ENCODE peak calls at places on chromosome 13, in five cellular contexts. One of them, this sample, is unnamed.

GRCh38 chr13:92951273-92951820 is 275.3 kb upstream of the GPC6 start:
- DNase-seq in small intestine: no peak
- DNase-seq in ascending aorta: no peak
- DNase-seq in trophoblast cell: no peak
- DNase-seq in fibroblast of lung: no peak
- DNase-seq in this sample: no peak

GRCh38 chr13:30289533-30289932 is 17.8 kb downstream of the KATNAL1 start:
- DNase-seq in small intestine: no peak
- DNase-seq in ascending aorta: no peak
- DNase-seq in trophoblast cell: no peak
- DNase-seq in fibroblast of lung: no peak
- DNase-seq in this sample: no peak

GRCh38 chr13:48156466-48156865 is 61.6 kb upstream of the MED4 start:
- DNase-seq in small intestine: peak
- DNase-seq in ascending aorta: no peak
- DNase-seq in trophoblast cell: peak
- DNase-seq in fibroblast of lung: no peak
- DNase-seq in this sample: peak

GRCh38 chr13:112655898-112656297 is 33.9 kb upstream of the ATP11A start:
- DNase-seq in small intestine: no peak
- DNase-seq in ascending aorta: no peak
- DNase-seq in trophoblast cell: no peak
- DNase-seq in fibroblast of lung: no peak
- DNase-seq in this sample: no peak

GRCh38 chr13:44837250-44837649 is 152.0 kb downstream of the NUFIP1 start:
- DNase-seq in small intestine: no peak
- DNase-seq in ascending aorta: no peak
- DNase-seq in trophoblast cell: no peak
- DNase-seq in fibroblast of lung: peak
- DNase-seq in this sample: no peak

GRCh38 chr13:111905609-111905945 is 161.4 kb upstream of the SOX1 start:
- DNase-seq in small intestine: no peak
- DNase-seq in ascending aorta: no peak
- DNase-seq in trophoblast cell: no peak
- DNase-seq in fibroblast of lung: no peak
- DNase-seq in this sample: peak

GRCh38 chr13:30731658-30732390 is 3.5 kb upstream of the ALOX5AP start:
- DNase-seq in small intestine: no peak
- DNase-seq in ascending aorta: no peak
- DNase-seq in trophoblast cell: no peak
- DNase-seq in fibroblast of lung: no peak
- DNase-seq in this sample: no peak

GRCh38 chr13:28322256-28322895 is 172.6 kb downstream of the FLT1 start:
- DNase-seq in small intestine: no peak
- DNase-seq in ascending aorta: no peak
- DNase-seq in trophoblast cell: peak
- DNase-seq in fibroblast of lung: no peak
- DNase-seq in this sample: no peak

GRCh38 chr13:70107498-70108271 is at the start of gene ATXN8OS:
- DNase-seq in small intestine: no peak
- DNase-seq in ascending aorta: no peak
- DNase-seq in trophoblast cell: no peak
- DNase-seq in fibroblast of lung: no peak
- DNase-seq in this sample: no peak

GRCh38 chr13:110507678-110508381 is 53.7 kb downstream of the RAB20 start:
- DNase-seq in small intestine: peak
- DNase-seq in ascending aorta: no peak
- DNase-seq in trophoblast cell: peak
- DNase-seq in fibroblast of lung: no peak
- DNase-seq in this sample: no peak

GRCh38 chr13:42369071-42369795 is 97.3 kb downstream of the AKAP11 start:
- DNase-seq in small intestine: no peak
- DNase-seq in ascending aorta: no peak
- DNase-seq in trophoblast cell: no peak
- DNase-seq in fibroblast of lung: no peak
- DNase-seq in this sample: no peak

GRCh38 chr13:33784738-33785137 is 33.2 kb upstream of the RFC3 start:
- DNase-seq in small intestine: no peak
- DNase-seq in ascending aorta: no peak
- DNase-seq in trophoblast cell: no peak
- DNase-seq in fibroblast of lung: no peak
- DNase-seq in this sample: no peak

GRCh38 chr13:64553411-64554129 is 2676.6 kb downstream of the PCDH9 start:
- DNase-seq in small intestine: no peak
- DNase-seq in ascending aorta: no peak
- DNase-seq in trophoblast cell: no peak
- DNase-seq in fibroblast of lung: no peak
- DNase-seq in this sample: no peak

GRCh38 chr13:104008571-104009435 is 942.6 kb upstream of the SLC10A2 start:
- DNase-seq in small intestine: no peak
- DNase-seq in ascending aorta: no peak
- DNase-seq in trophoblast cell: no peak
- DNase-seq in fibroblast of lung: peak
- DNase-seq in this sample: no peak

GRCh38 chr13:101917475-101917810 is 465.0 kb downstream of the ITGBL1 start:
- DNase-seq in small intestine: no peak
- DNase-seq in ascending aorta: no peak
- DNase-seq in trophoblast cell: no peak
- DNase-seq in fibroblast of lung: no peak
- DNase-seq in this sample: no peak
- H3K4me3 ChIP-seq in small intestine: no peak
- H3K4me3 ChIP-seq in ascending aorta: no peak
- H3K4me3 ChIP-seq in trophoblast cell: no peak
- H3K4me3 ChIP-seq in fibroblast of lung: no peak
- H3K4me3 ChIP-seq in this sample: no peak

GRCh38 chr13:98657506-98658085 is 80.7 kb upstream of the STK24 start:
- DNase-seq in small intestine: no peak
- DNase-seq in ascending aorta: no peak
- DNase-seq in trophoblast cell: peak
- DNase-seq in fibroblast of lung: no peak
- DNase-seq in this sample: no peak
- H3K4me3 ChIP-seq in small intestine: no peak
- H3K4me3 ChIP-seq in ascending aorta: no peak
- H3K4me3 ChIP-seq in trophoblast cell: no peak
- H3K4me3 ChIP-seq in fibroblast of lung: no peak
- H3K4me3 ChIP-seq in this sample: peak

GRCh38 chr13:49927755-49928154 is 8.4 kb downstream of the SPRYD7 start:
- DNase-seq in small intestine: no peak
- DNase-seq in ascending aorta: no peak
- DNase-seq in trophoblast cell: no peak
- DNase-seq in fibroblast of lung: peak
- DNase-seq in this sample: no peak
- H3K4me3 ChIP-seq in small intestine: no peak
- H3K4me3 ChIP-seq in ascending aorta: no peak
- H3K4me3 ChIP-seq in trophoblast cell: no peak
- H3K4me3 ChIP-seq in fibroblast of lung: no peak
- H3K4me3 ChIP-seq in this sample: no peak

DNA sequence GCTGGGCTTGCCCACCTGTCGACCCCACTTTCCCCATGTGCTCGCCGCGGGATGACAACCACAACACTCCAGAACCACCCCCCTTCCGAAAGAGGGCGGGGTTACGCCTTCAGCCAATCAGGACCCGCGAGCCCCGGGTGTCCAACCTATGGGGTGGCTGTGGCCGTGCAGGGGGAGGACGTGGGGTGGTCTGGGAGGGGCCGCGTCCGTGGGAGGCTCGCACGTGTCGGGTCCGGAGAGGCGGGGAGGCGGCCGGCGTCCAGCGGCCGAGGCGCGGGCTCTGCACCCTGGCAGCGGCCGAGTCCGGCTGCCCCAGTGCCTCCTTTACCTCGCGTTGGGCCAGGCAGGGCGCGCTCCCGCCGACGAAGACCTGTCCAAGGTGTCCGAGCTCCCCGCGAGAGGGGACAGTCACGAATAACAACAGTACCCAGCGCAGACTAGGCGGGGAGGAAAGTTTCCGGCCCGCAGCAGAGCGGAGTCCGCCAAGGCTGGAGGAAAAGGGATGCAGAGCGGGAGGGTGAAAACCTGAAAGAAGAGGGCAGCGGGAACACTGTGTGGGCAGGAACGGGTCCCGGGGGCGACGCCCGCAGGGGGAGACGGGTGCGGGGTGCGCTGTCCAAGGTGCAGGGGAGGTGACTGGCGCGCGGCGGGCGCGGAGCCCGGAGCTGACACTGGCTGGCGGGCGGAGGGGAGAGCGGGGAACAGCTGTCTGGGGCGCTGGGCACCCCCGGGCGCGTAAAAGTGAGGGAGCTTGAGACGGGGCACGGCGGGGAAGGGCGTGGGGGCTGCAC is 896 bp downstream of the ENOX1 start:
- DNase-seq in small intestine: peak
- DNase-seq in ascending aorta: no peak
- DNase-seq in trophoblast cell: peak
- DNase-seq in fibroblast of lung: peak
- DNase-seq in this sample: peak
- H3K4me3 ChIP-seq in small intestine: peak
- H3K4me3 ChIP-seq in ascending aorta: peak
- H3K4me3 ChIP-seq in trophoblast cell: peak
- H3K4me3 ChIP-seq in fibroblast of lung: peak
- H3K4me3 ChIP-seq in this sample: peak

GRCh38 chr13:41313659-41314197 is 2.7 kb downstream of the NAA16 start:
- DNase-seq in small intestine: no peak
- DNase-seq in ascending aorta: no peak
- DNase-seq in trophoblast cell: no peak
- DNase-seq in fibroblast of lung: no peak
- DNase-seq in this sample: no peak
- H3K4me3 ChIP-seq in small intestine: no peak
- H3K4me3 ChIP-seq in ascending aorta: no peak
- H3K4me3 ChIP-seq in trophoblast cell: no peak
- H3K4me3 ChIP-seq in fibroblast of lung: peak
- H3K4me3 ChIP-seq in this sample: no peak

DNA sequence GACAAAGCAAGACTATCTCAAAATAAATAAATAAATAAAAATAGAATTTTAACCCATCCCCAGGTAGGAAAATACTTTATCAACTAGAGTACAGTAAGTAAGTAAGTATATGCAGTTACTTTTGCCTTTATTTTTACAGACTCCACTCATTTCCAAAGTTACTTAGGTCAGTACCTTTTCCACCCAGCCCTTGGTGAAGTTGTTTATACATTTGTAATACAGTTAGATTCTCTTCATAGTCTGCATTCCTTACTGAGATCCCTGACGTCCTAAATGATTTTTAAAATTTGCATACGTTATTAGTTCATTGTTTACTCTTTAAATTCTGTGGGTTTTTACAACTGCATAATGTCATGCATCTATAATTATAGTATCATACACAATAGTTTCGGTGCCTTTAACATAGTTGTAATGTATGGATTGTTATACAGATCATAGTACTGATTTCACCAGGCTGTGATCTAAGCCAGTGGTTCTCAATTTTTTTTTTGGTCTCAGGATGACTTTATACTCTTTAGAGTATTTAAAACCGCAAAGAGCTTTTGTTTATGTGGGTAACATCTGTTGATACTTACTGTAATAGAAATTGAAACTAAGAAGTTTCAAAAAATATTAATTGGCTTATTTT is 10.4 kb downstream of the SETDB2 start:
- DNase-seq in small intestine: no peak
- DNase-seq in ascending aorta: no peak
- DNase-seq in trophoblast cell: no peak
- DNase-seq in fibroblast of lung: peak
- DNase-seq in this sample: no peak
- H3K4me3 ChIP-seq in small intestine: no peak
- H3K4me3 ChIP-seq in ascending aorta: no peak
- H3K4me3 ChIP-seq in trophoblast cell: no peak
- H3K4me3 ChIP-seq in fibroblast of lung: peak
- H3K4me3 ChIP-seq in this sample: no peak